ENCODE peak calls at places on chromosome X, in four cellular contexts. G, R, U and Q are unnamed samples.

GRCh38 chrX:29090811-29091210 is 503.6 kb downstream of the IL1RAPL1 start:
- DNase-seq in U (no peak), R (no peak), G (no peak), Q (no peak)

GRCh38 chrX:15404712-15405111 is 20.5 kb upstream of the VEGFD start:
- DNase-seq in R (peak), U (no peak), G (no peak), Q (no peak)

GRCh38 chrX:49934729-49935128 is 12.3 kb downstream of the CLCN5 start:
- DNase-seq in G (no peak), R (no peak), U (no peak), Q (no peak)

GRCh38 chrX:57417827-57418226 is 131.3 kb downstream of the FAAH2 start:
- DNase-seq in U (no peak), R (no peak), G (no peak), Q (no peak)

GRCh38 chrX:49876750-49877149 is 2.5 kb upstream of the USP27X start:
- DNase-seq in G (no peak), U (peak), R (no peak), Q (peak)

GRCh38 chrX:47751670-47752069 is 85.0 kb upstream of the ZNF81 start:
- DNase-seq in U (peak), R (peak), G (no peak), Q (peak)

GRCh38 chrX:120653000-120653399 is 23.1 kb upstream of the C1GALT1C1 start:
- DNase-seq in R (no peak), U (peak), G (no peak), Q (no peak)

GRCh38 chrX:72306851-72307645 is 1.3 kb upstream of the CITED1 start:
- DNase-seq in R (peak), U (peak), G (peak), Q (peak)

GRCh38 chrX:73390628-73391567 is 56.0 kb upstream of the CDX4 start:
- DNase-seq in R (no peak), G (no peak), U (no peak), Q (no peak)

GRCh38 chrX:1137531-1137930 is 74.9 kb downstream of the CRLF2 start:
- DNase-seq in U (no peak), G (no peak), R (no peak), Q (no peak)

GRCh38 chrX:3962511-3963350 is 249.3 kb upstream of the PRKX start:
- DNase-seq in U (peak), G (no peak), R (no peak), Q (no peak)

GRCh38 chrX:133417364-133417763 is 2.1 kb upstream of the GPC4 start:
- DNase-seq in R (no peak), G (no peak), U (no peak), Q (no peak)

GRCh38 chrX:83469551-83469950 is 38.5 kb upstream of the POU3F4 start:
- DNase-seq in U (no peak), G (no peak), R (no peak), Q (peak)

GRCh38 chrX:19846995-19847790 is 40.2 kb downstream of the SH3KBP1 start:
- DNase-seq in G (no peak), R (no peak), U (no peak), Q (no peak)

GRCh38 chrX:9337056-9337455 is 127.8 kb upstream of the TBL1X start:
- DNase-seq in R (no peak), U (no peak), G (no peak), Q (peak)

GRCh38 chrX:119272882-119273806 is 37.1 kb downstream of the PGRMC1 start:
- DNase-seq in G (peak), R (peak), U (no peak), Q (peak)

GRCh38 chrX:51598899-51599298 is 19.8 kb downstream of the CENPVL3 start:
- DNase-seq in G (no peak), R (no peak), U (no peak), Q (no peak)

GRCh38 chrX:618761-619450 is 11.7 kb upstream of the SHOX start:
- DNase-seq in R (no peak), U (no peak), G (no peak), Q (no peak)

GRCh38 chrX:53047228-53047627 is 1.4 kb upstream of the GPR173 start:
- DNase-seq in U (no peak), G (no peak), R (no peak), Q (no peak)

GRCh38 chrX:34300871-34301270 is 168.8 kb upstream of the FAM47A start:
- DNase-seq in G (no peak), U (peak), R (no peak), Q (no peak)

GRCh38 chrX:19849433-19850190 is 37.8 kb downstream of the SH3KBP1 start:
- DNase-seq in G (no peak), R (no peak), U (no peak), Q (no peak)

GRCh38 chrX:103407776-103408175 is 31.4 kb downstream of the BEX3 start:
- DNase-seq in G (no peak), R (no peak), U (no peak), Q (no peak)

GRCh38 chrX:74291577-74291963 is 12.4 kb upstream of the ZCCHC13 start:
- DNase-seq in U (no peak), R (no peak), G (no peak), Q (no peak)

GRCh38 chrX:69388526-69388925 is 115.6 kb upstream of the NALF2 start:
- DNase-seq in R (no peak), G (no peak), U (no peak), Q (no peak)

GRCh38 chrX:136130931-136131843 is 16.1 kb upstream of the FHL1 start:
- DNase-seq in U (no peak), G (no peak), R (no peak), Q (no peak)

GRCh38 chrX:39174761-39175417 is 373.6 kb downstream of the MID1IP1 start:
- DNase-seq in R (no peak), U (peak), G (peak), Q (peak)